ENCODE peak calls at places on chromosomes 4 and X, in seven cellular contexts. N is KBM-7; K is H4; U is EL; Z is GM18507; O is stimulated activated CD4-positive, alpha-beta T cell treated with anti-CD3 and anti-CD28 coated beads, Interleukin-4, amount 100 ng/mL, for 1 hour; X is GM04504. W is an unnamed sample.

GRCh38 chr4:4614925-4615678 is 73.3 kb upstream of the STX18 start:
- DNase-seq in N (no peak), Z (no peak), K (no peak), U (no peak), O (no peak), X (peak), W (no peak)

GRCh38 chr4:80058740-80059139 is 14.3 kb downstream of the ANTXR2 start:
- DNase-seq in K (no peak), X (no peak), N (peak), O (no peak), Z (peak), U (no peak), W (peak)

GRCh38 chr4:155759372-155760252 is 791 bp downstream of the GUCY1B1 start:
- DNase-seq in Z (no peak), O (peak), U (peak), X (no peak), N (peak), K (no peak), W (peak)

GRCh38 chr4:103996637-103997036 is 276.9 kb upstream of the TACR3 start:
- DNase-seq in N (no peak), X (peak), O (no peak), Z (no peak), K (peak), U (peak), W (no peak)

GRCh38 chr4:13694256-13694655 is 66.7 kb upstream of the BOD1L1 start:
- DNase-seq in X (no peak), N (no peak), U (no peak), Z (no peak), K (no peak), O (no peak), W (no peak)

GRCh38 chr4:148831945-148832344 is 389.7 kb upstream of the NR3C2 start:
- DNase-seq in N (no peak), U (peak), K (peak), X (peak), Z (no peak), O (no peak), W (no peak)

GRCh38 chr4:129344058-129344457 is 248.1 kb downstream of the C4orf33 start:
- DNase-seq in N (peak), K (peak), X (no peak), U (peak), O (no peak), Z (peak), W (no peak)

GRCh38 chr4:38099020-38099600 is 138.9 kb downstream of the PTTG2 start:
- DNase-seq in U (no peak), N (no peak), Z (no peak), K (no peak), O (no peak), X (no peak), W (no peak)

GRCh38 chrX:120334603-120335002 is 23.3 kb upstream of the TMEM255A start:
- DNase-seq in Z (no peak), X (no peak), U (no peak), K (no peak), N (peak), O (no peak), W (no peak)

GRCh38 chr4:55258152-55258863 is 87.7 kb upstream of the SRD5A3 start:
- DNase-seq in O (no peak), K (no peak), Z (no peak), N (no peak), X (peak), U (no peak), W (no peak)

GRCh38 chr4:150342945-150343344 is 239.0 kb upstream of the MAB21L2 start:
- DNase-seq in N (no peak), X (no peak), U (no peak), Z (no peak), K (no peak), O (no peak), W (no peak)

GRCh38 chr4:90127223-90127705 is at the start of gene CCSER1:
- DNase-seq in U (no peak), N (peak), X (no peak), Z (no peak), O (peak), K (peak), W (peak)

GRCh38 chr4:159282944-159283343 is 180.1 kb downstream of the RAPGEF2 start:
- DNase-seq in K (no peak), N (no peak), X (no peak), O (no peak), Z (no peak), U (no peak), W (no peak)

GRCh38 chr4:175651701-175652100 is 160.4 kb downstream of the GPM6A start:
- DNase-seq in O (no peak), K (no peak), N (no peak), Z (no peak), X (no peak), U (no peak), W (no peak)

GRCh38 chr4:157576671-157577070 is 356.1 kb downstream of the GRIA2 start:
- DNase-seq in U (no peak), O (no peak), Z (no peak), N (no peak), K (no peak), X (no peak), W (no peak)

GRCh38 chr4:138217567-138217966 is 24.6 kb downstream of the SLC7A11 start:
- DNase-seq in K (no peak), X (no peak), Z (no peak), U (no peak), O (no peak), N (no peak), W (no peak)

GRCh38 chrX:103629295-103630170 is 758 bp downstream of the TCEAL1 start:
- DNase-seq in K (peak), O (peak), Z (no peak), N (peak), X (peak), U (peak), W (peak)

GRCh38 chr4:111018231-111018630 is 395.4 kb upstream of the PITX2 start:
- DNase-seq in N (no peak), O (no peak), X (no peak), K (no peak), Z (no peak), U (no peak), W (no peak)

GRCh38 chr4:84529169-84529751 is 30.2 kb upstream of the NKX6-1 start:
- DNase-seq in K (no peak), Z (no peak), O (no peak), N (peak), X (no peak), U (peak), W (no peak)

GRCh38 chr4:84750260-84750955 is 167.5 kb downstream of the CDS1 start:
- DNase-seq in X (peak), N (peak), K (peak), Z (peak), U (peak), O (no peak), W (no peak)

GRCh38 chr4:80268081-80268823 is 1.8 kb downstream of the FGF5 start:
- DNase-seq in Z (no peak), U (peak), N (no peak), X (no peak), O (no peak), K (no peak), W (no peak)

GRCh38 chr4:69649629-69650028 is 3.4 kb downstream of the UGT2A1 start:
- DNase-seq in O (no peak), X (no peak), U (no peak), N (peak), K (no peak), Z (no peak), W (no peak)

GRCh38 chr4:808860-809570 is 16.9 kb downstream of the CPLX1 start:
- DNase-seq in X (no peak), U (no peak), K (no peak), N (no peak), O (no peak), Z (no peak), W (no peak)

GRCh38 chr4:145716661-145717200 is 36.8 kb downstream of the C4orf51 start:
- DNase-seq in K (no peak), U (no peak), Z (no peak), O (no peak), X (no peak), N (no peak), W (no peak)

GRCh38 chrX:46628406-46629371 is 55.1 kb downstream of the CHST7 start:
- DNase-seq in U (peak), X (peak), O (no peak), Z (no peak), N (peak), K (peak), W (peak)

GRCh38 chr4:104896623-104897296 is 249.9 kb upstream of the TET2 start:
- DNase-seq in O (no peak), K (no peak), X (no peak), Z (no peak), N (no peak), U (no peak), W (no peak)

W was measured in activated effector memory CD4-positive, alpha-beta T cell treated with anti-CD3 and anti-CD28 coated beads, Interleukin-2, amount 50 U/mL, for 16 hours.